ENCODE peak calls at places on chromosomes 13 and 19, in five cellular contexts. V is SK-N-SH, A is H9, D is mammary epithelial cell, P is astrocyte. S is an unnamed sample.

GRCh38 chr19:34232566-34233481 is 21.5 kb upstream of the GARRE1 start:
- DNase-seq in A (no peak), P (peak), V (no peak), D (peak), S (peak)

GRCh38 chr19:47228168-47228936 is 2.6 kb downstream of the BBC3 start:
- DNase-seq in P (no peak), D (peak), A (peak), V (peak), S (peak)

GRCh38 chr13:27917121-27917947 is 2.5 kb upstream of the PDX1 start:
- DNase-seq in A (peak), P (no peak), D (no peak), V (no peak), S (no peak)

GRCh38 chr19:31448221-31448657 is 99.0 kb upstream of the TSHZ3 start:
- DNase-seq in P (peak), D (peak), V (peak), A (no peak), S (no peak)

GRCh38 chr13:49996951-49997895 is at the start of gene TRIM13:
- DNase-seq in D (peak), V (peak), P (peak), A (peak), S (peak)

GRCh38 chr13:33514362-33514761 is 228.8 kb upstream of the STARD13 start:
- DNase-seq in A (peak), D (no peak), V (no peak), P (no peak), S (no peak)

GRCh38 chr19:3809881-3810707 is 23.9 kb upstream of the MATK start:
- DNase-seq in D (no peak), P (no peak), A (no peak), V (no peak), S (no peak)

GRCh38 chr13:33642374-33643065 is 175.4 kb upstream of the RFC3 start:
- DNase-seq in D (peak), V (no peak), P (no peak), A (no peak), S (peak)

GRCh38 chr19:50638576-50638975 is 1.1 kb downstream of the SYT3 start:
- DNase-seq in D (no peak), V (no peak), A (no peak), P (no peak), S (no peak)

DNA sequence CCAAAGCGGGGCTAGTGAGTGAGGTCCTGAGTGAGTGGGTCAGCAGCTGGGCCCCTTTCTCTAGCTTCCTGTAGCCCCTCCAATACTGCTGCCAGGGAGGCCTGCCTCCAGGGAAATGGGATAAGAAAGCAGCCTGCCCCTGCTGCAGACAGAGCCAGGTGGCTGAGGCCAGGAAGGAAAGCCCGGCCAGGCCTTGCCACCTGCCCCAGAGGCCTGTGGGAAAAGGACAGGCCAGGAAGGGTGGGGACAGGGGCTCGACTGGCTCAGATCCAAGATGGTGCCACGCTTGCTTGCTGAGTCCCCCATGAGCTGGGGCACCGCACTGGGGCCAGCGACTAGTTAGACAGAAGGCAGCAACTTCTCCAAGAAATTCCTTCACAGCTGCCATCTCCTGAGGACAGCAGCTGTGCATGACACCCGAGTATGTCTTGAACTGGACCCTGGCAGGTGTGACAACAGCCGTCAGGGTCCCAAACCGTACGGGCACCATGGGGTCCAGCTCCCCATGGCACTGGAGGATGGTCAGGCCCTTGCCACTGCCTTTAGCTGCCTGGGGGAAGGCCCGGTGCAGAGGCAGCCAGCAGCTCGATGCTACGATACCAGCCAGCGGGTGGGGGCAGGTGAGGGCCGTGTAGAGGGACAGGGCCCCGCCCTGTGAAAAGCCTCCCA is 5.0 kb upstream of the PRR36 start:
- DNase-seq in P (no peak), A (no peak), V (no peak), D (no peak), S (no peak)
- H2AFZ ChIP-seq in P (no peak), A (no peak), V (no peak), D (no peak), S (no peak)

GRCh38 chr19:54211214-54211613 is 10.6 kb downstream of the RPS9 start:
- DNase-seq in V (peak), D (no peak), P (no peak), A (no peak), S (no peak)
- TF ChIP-seq CTCF in V (no peak), D (no peak), P (no peak), A (no peak), S (no peak)

GRCh38 chr13:110546389-110546788 is 15.1 kb downstream of the RAB20 start:
- DNase-seq in A (no peak), P (no peak), D (no peak), V (no peak), S (no peak)

GRCh38 chr13:110548891-110549794 is 12.4 kb downstream of the RAB20 start:
- DNase-seq in D (no peak), P (no peak), V (no peak), A (no peak), S (no peak)

GRCh38 chr13:110549795-110550160 is 11.7 kb downstream of the RAB20 start:
- DNase-seq in D (no peak), V (no peak), A (no peak), P (no peak), S (no peak)

GRCh38 chr13:110551284-110551683 is 10.2 kb downstream of the RAB20 start:
- DNase-seq in D (no peak), V (peak), P (no peak), A (no peak), S (no peak)

GRCh38 chr13:110546933-110547332 is 14.6 kb downstream of the RAB20 start:
- DNase-seq in D (peak), A (no peak), P (peak), V (no peak), S (peak)
- H3K27ac ChIP-seq in D (no peak), A (no peak), P (peak), V (no peak), S (peak)

GRCh38 chr19:42203700-42204099 is 13.8 kb downstream of the DEDD2 start:
- DNase-seq in P (no peak), D (no peak), A (no peak), V (no peak), S (no peak)
- H2AFZ ChIP-seq in P (no peak), D (no peak), A (no peak), V (no peak), S (no peak)

GRCh38 chr13:97629601-97630272 is 195.8 kb downstream of the RAP2A start:
- DNase-seq in P (no peak), V (no peak), D (no peak), A (no peak), S (no peak)

GRCh38 chr13:97627566-97627965 is 193.6 kb downstream of the RAP2A start:
- DNase-seq in V (no peak), P (peak), D (peak), A (peak), S (peak)

GRCh38 chr13:97630725-97631124 is 196.8 kb downstream of the RAP2A start:
- DNase-seq in A (no peak), V (no peak), P (no peak), D (no peak), S (no peak)

DNA sequence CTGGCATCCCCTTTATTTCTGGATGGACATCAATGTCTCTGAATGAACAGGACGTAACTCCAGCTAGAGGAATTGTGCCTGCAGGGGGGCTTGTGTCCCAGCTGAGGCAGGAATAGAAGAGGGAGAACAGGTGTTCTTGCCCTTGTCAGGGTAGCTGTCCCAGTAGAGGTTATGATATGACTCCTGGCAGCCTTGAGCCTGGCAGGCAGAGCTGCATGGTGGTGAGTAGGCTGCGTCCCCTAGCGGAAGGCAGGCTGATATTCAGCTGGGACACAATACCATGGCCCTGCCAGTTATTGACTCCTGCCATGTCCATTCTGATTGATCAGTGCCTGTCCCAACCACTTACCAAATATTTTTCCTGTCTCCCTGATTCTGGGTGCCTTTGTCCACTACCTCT is 197.2 kb downstream of the RAP2A start:
- DNase-seq in A (peak), D (no peak), P (no peak), V (no peak), S (no peak)
- TF ChIP-seq CTCF in A (peak), D (no peak), P (no peak), V (peak), S (peak)

DNA sequence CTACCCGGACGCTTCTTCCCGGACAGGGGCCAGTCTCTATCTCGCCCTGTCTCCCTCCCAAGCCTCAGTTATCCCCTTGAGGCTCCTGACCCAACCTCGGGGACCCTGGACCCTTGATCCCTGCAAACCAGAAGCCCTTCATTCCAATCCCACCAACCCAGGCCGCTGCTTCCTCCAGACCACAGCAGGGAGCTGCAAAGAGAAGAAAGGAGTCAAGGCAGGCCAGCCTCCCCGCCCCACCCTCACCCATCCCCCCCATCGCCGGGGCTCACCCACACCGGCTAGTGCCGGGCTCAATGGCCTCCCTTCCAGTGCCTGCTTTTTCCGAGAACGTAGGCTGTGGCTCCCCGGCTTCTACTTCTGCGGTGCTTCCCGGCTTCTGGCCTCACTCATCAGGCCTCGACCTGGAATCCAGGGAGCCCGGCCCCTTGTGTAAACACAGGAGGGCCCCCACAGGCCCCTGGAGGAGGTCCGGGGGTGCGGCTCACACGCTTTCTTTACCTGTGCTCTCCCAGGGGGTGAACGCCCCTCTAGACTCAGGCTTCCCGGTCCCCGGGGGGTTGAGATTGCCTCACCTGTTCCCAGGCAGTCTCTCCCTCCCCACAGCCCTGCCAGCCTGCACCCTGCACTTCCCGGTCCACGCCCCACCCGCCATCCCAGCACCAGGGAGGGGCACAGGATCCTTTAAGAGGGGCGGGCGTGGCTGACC is at the start of gene FAM83E:
- DNase-seq in A (peak), D (no peak), P (no peak), V (no peak), S (peak)
- H3K27ac ChIP-seq in A (peak), D (no peak), P (no peak), V (peak), S (peak)

DNA sequence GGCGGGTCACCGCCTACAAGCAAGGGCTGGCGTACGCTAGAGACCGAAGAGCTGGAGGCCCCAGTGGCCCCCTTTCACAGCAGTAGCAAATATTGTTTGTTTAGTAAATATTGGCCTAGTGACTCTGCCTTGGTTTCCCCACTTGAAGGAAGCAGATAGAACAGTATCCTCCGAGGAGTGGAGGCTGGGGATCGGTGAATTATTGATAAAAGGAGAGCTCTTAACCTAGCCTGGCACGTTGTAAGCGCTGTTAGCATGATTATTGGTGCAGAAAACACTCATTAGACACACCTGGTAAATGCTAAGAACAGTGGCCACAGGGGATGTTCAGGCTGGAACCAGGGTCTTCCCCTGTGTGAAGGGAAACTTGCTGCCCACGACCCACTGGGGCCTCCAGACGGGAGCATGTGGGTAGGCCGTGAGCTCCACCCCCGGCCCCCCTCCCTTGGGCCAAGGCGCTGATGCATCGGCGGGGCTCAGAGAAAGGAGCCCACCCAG is 2.2 kb downstream of the IER2 start:
- DNase-seq in P (peak), A (no peak), D (no peak), V (no peak), S (no peak)
- H2AFZ ChIP-seq in P (peak), A (no peak), D (peak), V (peak), S (no peak)

DNA sequence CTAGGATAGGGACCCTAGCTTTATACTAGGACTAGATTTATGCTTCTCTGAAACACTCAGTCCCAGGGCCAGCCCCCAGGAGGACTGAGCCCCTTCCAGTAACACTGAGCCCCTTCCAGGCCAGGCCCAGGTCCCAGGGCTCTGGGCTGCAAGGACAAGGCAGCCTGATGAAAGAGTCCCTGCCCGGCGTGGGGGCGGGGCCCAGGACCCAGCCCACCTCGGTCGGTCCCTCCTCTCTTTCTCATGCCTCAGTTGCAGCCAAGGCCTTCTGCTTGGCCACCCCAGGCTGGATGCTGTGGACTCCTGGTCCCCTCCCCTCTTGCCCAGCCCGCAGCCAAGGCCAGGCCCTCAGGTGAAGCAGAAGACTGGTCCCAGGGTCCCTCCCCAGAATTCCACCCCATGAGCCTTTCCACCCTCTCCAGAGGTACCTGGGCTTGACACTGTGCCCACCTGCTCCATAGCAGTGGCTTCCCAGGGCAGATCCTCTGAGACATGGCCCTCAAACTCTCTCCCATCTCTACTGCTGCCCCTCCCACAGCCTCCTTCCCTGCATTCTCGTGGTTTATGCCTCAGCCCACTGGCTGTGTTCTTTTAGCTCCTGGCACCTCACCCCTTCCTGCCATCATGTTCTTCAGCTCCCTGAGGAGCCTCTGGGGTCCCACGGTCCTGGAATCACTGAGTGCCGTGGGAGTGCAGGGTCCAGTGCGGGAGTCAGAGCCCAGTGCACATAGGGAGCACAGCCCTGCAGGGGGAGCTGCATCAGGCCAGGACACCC is 53.6 kb upstream of the C1QTNF9B start:
- DNase-seq in V (no peak), D (no peak), A (no peak), P (no peak), S (no peak)
- TF ChIP-seq CTCF in V (no peak), D (no peak), A (no peak), P (no peak), S (no peak)